ENCODE peak calls at places on chromosomes 16 and 17, in six cellular contexts. One of them, this sample, is unnamed. For H3K4me1, the result is how much of the 10 kb centered on the place peaks cover.

GRCh38 chr17:41762841-41763240 is 23.7 kb downstream of the JUP start:
- DNase-seq in heart right ventricle: no peak
- DNase-seq in neuronal stem cell: no peak
- DNase-seq in upper lobe of right lung: no peak
- DNase-seq in left ventricle myocardium inferior: no peak
- DNase-seq in naive thymus-derived CD4-positive, alpha-beta T cell: no peak
- DNase-seq in this sample: no peak

GRCh38 chr17:30808785-30809286 is 15.7 kb downstream of the CRLF3 start:
- DNase-seq in heart right ventricle: no peak
- DNase-seq in neuronal stem cell: no peak
- DNase-seq in upper lobe of right lung: no peak
- DNase-seq in left ventricle myocardium inferior: no peak
- DNase-seq in naive thymus-derived CD4-positive, alpha-beta T cell: peak
- DNase-seq in this sample: peak

GRCh38 chr16:20359997-20360396 is 7.5 kb upstream of the UMOD start:
- DNase-seq in heart right ventricle: no peak
- DNase-seq in neuronal stem cell: peak
- DNase-seq in upper lobe of right lung: no peak
- DNase-seq in left ventricle myocardium inferior: no peak
- DNase-seq in naive thymus-derived CD4-positive, alpha-beta T cell: no peak
- DNase-seq in this sample: no peak

GRCh38 chr17:76079577-76080206 is 710 bp downstream of the ZACN start:
- DNase-seq in heart right ventricle: no peak
- DNase-seq in neuronal stem cell: no peak
- DNase-seq in upper lobe of right lung: peak
- DNase-seq in left ventricle myocardium inferior: no peak
- DNase-seq in naive thymus-derived CD4-positive, alpha-beta T cell: no peak
- DNase-seq in this sample: no peak

GRCh38 chr17:47316316-47316715 is 7.4 kb upstream of the EFCAB13 start:
- DNase-seq in heart right ventricle: no peak
- DNase-seq in neuronal stem cell: no peak
- DNase-seq in upper lobe of right lung: no peak
- DNase-seq in left ventricle myocardium inferior: no peak
- DNase-seq in naive thymus-derived CD4-positive, alpha-beta T cell: no peak
- DNase-seq in this sample: no peak

GRCh38 chr17:2174471-2175293 is 119.8 kb downstream of the HIC1 start:
- DNase-seq in heart right ventricle: peak
- DNase-seq in neuronal stem cell: no peak
- DNase-seq in upper lobe of right lung: peak
- DNase-seq in left ventricle myocardium inferior: peak
- DNase-seq in naive thymus-derived CD4-positive, alpha-beta T cell: no peak
- DNase-seq in this sample: peak

GRCh38 chr17:20997711-20998570 is 44.9 kb downstream of the USP22 start:
- DNase-seq in heart right ventricle: no peak
- DNase-seq in neuronal stem cell: no peak
- DNase-seq in upper lobe of right lung: peak
- DNase-seq in left ventricle myocardium inferior: no peak
- DNase-seq in naive thymus-derived CD4-positive, alpha-beta T cell: no peak
- DNase-seq in this sample: peak

GRCh38 chr17:19454074-19454473 is 43.0 kb downstream of the RNF112 start:
- DNase-seq in heart right ventricle: no peak
- DNase-seq in neuronal stem cell: no peak
- DNase-seq in upper lobe of right lung: no peak
- DNase-seq in left ventricle myocardium inferior: no peak
- DNase-seq in naive thymus-derived CD4-positive, alpha-beta T cell: no peak
- DNase-seq in this sample: no peak

GRCh38 chr16:31466381-31466841 is 5.5 kb upstream of the TGFB1I1 start:
- DNase-seq in heart right ventricle: no peak
- DNase-seq in neuronal stem cell: no peak
- DNase-seq in upper lobe of right lung: no peak
- DNase-seq in left ventricle myocardium inferior: no peak
- DNase-seq in naive thymus-derived CD4-positive, alpha-beta T cell: no peak
- DNase-seq in this sample: peak

GRCh38 chr16:87762071-87762571 is 3.7 kb downstream of the KLHDC4 start:
- DNase-seq in heart right ventricle: no peak
- DNase-seq in neuronal stem cell: no peak
- DNase-seq in upper lobe of right lung: no peak
- DNase-seq in left ventricle myocardium inferior: no peak
- DNase-seq in naive thymus-derived CD4-positive, alpha-beta T cell: no peak
- DNase-seq in this sample: no peak

GRCh38 chr17:78728495-78728894 is 53.6 kb downstream of the CYTH1 start:
- DNase-seq in heart right ventricle: no peak
- DNase-seq in neuronal stem cell: no peak
- DNase-seq in upper lobe of right lung: no peak
- DNase-seq in left ventricle myocardium inferior: no peak
- DNase-seq in naive thymus-derived CD4-positive, alpha-beta T cell: no peak
- DNase-seq in this sample: no peak

GRCh38 chr17:78727476-78728229 is 54.4 kb downstream of the CYTH1 start:
- DNase-seq in heart right ventricle: no peak
- DNase-seq in neuronal stem cell: no peak
- DNase-seq in upper lobe of right lung: no peak
- DNase-seq in left ventricle myocardium inferior: no peak
- DNase-seq in naive thymus-derived CD4-positive, alpha-beta T cell: no peak
- DNase-seq in this sample: no peak

GRCh38 chr17:78731904-78732303 is 50.2 kb downstream of the CYTH1 start:
- DNase-seq in heart right ventricle: no peak
- DNase-seq in neuronal stem cell: no peak
- DNase-seq in upper lobe of right lung: no peak
- DNase-seq in left ventricle myocardium inferior: no peak
- DNase-seq in naive thymus-derived CD4-positive, alpha-beta T cell: no peak
- DNase-seq in this sample: no peak

GRCh38 chr17:78727057-78727456 is 55.0 kb downstream of the CYTH1 start:
- DNase-seq in heart right ventricle: no peak
- DNase-seq in neuronal stem cell: no peak
- DNase-seq in upper lobe of right lung: no peak
- DNase-seq in left ventricle myocardium inferior: no peak
- DNase-seq in naive thymus-derived CD4-positive, alpha-beta T cell: no peak
- DNase-seq in this sample: no peak

GRCh38 chr17:78729636-78730035 is 52.4 kb downstream of the CYTH1 start:
- DNase-seq in heart right ventricle: no peak
- DNase-seq in neuronal stem cell: no peak
- DNase-seq in upper lobe of right lung: no peak
- DNase-seq in left ventricle myocardium inferior: no peak
- DNase-seq in naive thymus-derived CD4-positive, alpha-beta T cell: no peak
- DNase-seq in this sample: no peak
- H3K4me1 ChIP-seq in heart right ventricle: under half
- H3K4me1 ChIP-seq in neuronal stem cell: under half
- H3K4me1 ChIP-seq in upper lobe of right lung: under half
- H3K4me1 ChIP-seq in left ventricle myocardium inferior: half or more
- H3K4me1 ChIP-seq in naive thymus-derived CD4-positive, alpha-beta T cell: half or more
- H3K4me1 ChIP-seq in this sample: under half

DNA sequence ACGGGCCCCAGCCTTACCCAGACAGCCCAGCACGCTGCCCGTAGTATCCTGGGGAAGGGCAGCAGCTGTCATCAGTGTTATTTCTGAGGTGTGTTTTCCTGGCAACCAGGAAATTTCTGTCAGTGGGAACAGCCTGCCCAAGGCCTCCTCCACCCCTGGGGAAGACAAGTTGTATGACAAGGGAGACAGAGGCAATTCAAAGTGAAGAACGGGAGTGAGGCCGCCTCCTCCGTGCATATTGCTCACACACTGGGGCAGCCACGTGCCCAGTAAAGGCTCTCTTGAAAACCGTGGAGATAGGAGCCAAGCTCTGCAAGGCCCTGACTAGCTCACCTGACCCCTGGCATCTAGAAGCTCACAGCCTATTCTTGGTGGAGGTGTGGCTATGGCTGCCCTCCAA is 57.6 kb downstream of the RAI1 start:
- DNase-seq in heart right ventricle: peak
- DNase-seq in neuronal stem cell: no peak
- DNase-seq in upper lobe of right lung: no peak
- DNase-seq in left ventricle myocardium inferior: no peak
- DNase-seq in naive thymus-derived CD4-positive, alpha-beta T cell: no peak
- DNase-seq in this sample: no peak
- H3K4me1 ChIP-seq in heart right ventricle: half or more
- H3K4me1 ChIP-seq in neuronal stem cell: under half
- H3K4me1 ChIP-seq in upper lobe of right lung: under half
- H3K4me1 ChIP-seq in left ventricle myocardium inferior: half or more
- H3K4me1 ChIP-seq in naive thymus-derived CD4-positive, alpha-beta T cell: under half
- H3K4me1 ChIP-seq in this sample: under half

GRCh38 chr16:14307623-14308356 is 236.7 kb downstream of the MRTFB start:
- DNase-seq in heart right ventricle: peak
- DNase-seq in neuronal stem cell: no peak
- DNase-seq in upper lobe of right lung: no peak
- DNase-seq in left ventricle myocardium inferior: peak
- DNase-seq in naive thymus-derived CD4-positive, alpha-beta T cell: no peak
- DNase-seq in this sample: no peak
- H3K4me1 ChIP-seq in heart right ventricle: under half
- H3K4me1 ChIP-seq in neuronal stem cell: under half
- H3K4me1 ChIP-seq in upper lobe of right lung: under half
- H3K4me1 ChIP-seq in left ventricle myocardium inferior: half or more
- H3K4me1 ChIP-seq in naive thymus-derived CD4-positive, alpha-beta T cell: under half
- H3K4me1 ChIP-seq in this sample: under half

GRCh38 chr16:57127037-57127763 is 34.8 kb downstream of the CPNE2 start:
- DNase-seq in heart right ventricle: no peak
- DNase-seq in neuronal stem cell: no peak
- DNase-seq in upper lobe of right lung: no peak
- DNase-seq in left ventricle myocardium inferior: no peak
- DNase-seq in naive thymus-derived CD4-positive, alpha-beta T cell: no peak
- DNase-seq in this sample: no peak
- H3K4me1 ChIP-seq in heart right ventricle: under half
- H3K4me1 ChIP-seq in neuronal stem cell: under half
- H3K4me1 ChIP-seq in upper lobe of right lung: under half
- H3K4me1 ChIP-seq in left ventricle myocardium inferior: under half
- H3K4me1 ChIP-seq in naive thymus-derived CD4-positive, alpha-beta T cell: half or more
- H3K4me1 ChIP-seq in this sample: under half

GRCh38 chr16:11781773-11782172 is 15.3 kb downstream of the ZC3H7A start:
- DNase-seq in heart right ventricle: no peak
- DNase-seq in neuronal stem cell: no peak
- DNase-seq in upper lobe of right lung: no peak
- DNase-seq in left ventricle myocardium inferior: no peak
- DNase-seq in naive thymus-derived CD4-positive, alpha-beta T cell: no peak
- DNase-seq in this sample: no peak
- H3K4me1 ChIP-seq in heart right ventricle: under half
- H3K4me1 ChIP-seq in neuronal stem cell: under half
- H3K4me1 ChIP-seq in upper lobe of right lung: half or more
- H3K4me1 ChIP-seq in left ventricle myocardium inferior: under half
- H3K4me1 ChIP-seq in naive thymus-derived CD4-positive, alpha-beta T cell: under half
- H3K4me1 ChIP-seq in this sample: under half

GRCh38 chr17:72515291-72516065 is 394.7 kb downstream of the SOX9 start:
- DNase-seq in heart right ventricle: no peak
- DNase-seq in neuronal stem cell: no peak
- DNase-seq in upper lobe of right lung: no peak
- DNase-seq in left ventricle myocardium inferior: no peak
- DNase-seq in naive thymus-derived CD4-positive, alpha-beta T cell: no peak
- DNase-seq in this sample: no peak
- H3K4me1 ChIP-seq in heart right ventricle: under half
- H3K4me1 ChIP-seq in neuronal stem cell: under half
- H3K4me1 ChIP-seq in upper lobe of right lung: under half
- H3K4me1 ChIP-seq in left ventricle myocardium inferior: under half
- H3K4me1 ChIP-seq in naive thymus-derived CD4-positive, alpha-beta T cell: under half
- H3K4me1 ChIP-seq in this sample: under half

DNA sequence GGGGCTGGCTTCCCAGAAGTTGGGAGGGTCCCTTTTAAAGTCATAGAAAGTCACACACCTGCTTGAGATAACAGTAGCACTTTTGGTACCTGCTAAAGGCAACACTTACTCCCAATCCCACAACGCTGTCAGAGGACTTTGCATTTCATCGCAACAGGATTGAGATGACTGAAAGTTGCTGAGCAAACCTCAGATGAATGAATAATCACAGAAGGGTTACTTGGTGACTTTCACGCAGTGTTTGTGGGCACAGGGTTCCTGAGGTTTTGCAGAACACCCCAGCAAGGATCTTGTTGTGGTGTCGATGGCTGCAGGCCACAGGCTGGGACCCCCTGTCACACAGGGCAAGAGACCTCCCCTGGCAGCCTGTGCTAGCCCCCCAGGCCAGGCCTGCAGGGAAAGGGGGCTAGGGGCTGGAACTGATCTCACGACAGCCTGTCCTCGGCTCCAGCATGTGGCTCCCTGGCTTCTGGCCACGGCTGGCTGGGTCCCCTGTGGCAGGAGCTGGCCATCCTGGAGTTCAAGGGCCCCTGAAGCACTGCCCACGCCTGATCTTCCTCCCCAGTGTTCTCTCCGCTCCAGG is 79.4 kb upstream of the CBX4 start:
- DNase-seq in heart right ventricle: no peak
- DNase-seq in neuronal stem cell: no peak
- DNase-seq in upper lobe of right lung: no peak
- DNase-seq in left ventricle myocardium inferior: no peak
- DNase-seq in naive thymus-derived CD4-positive, alpha-beta T cell: no peak
- DNase-seq in this sample: no peak
- H3K4me1 ChIP-seq in heart right ventricle: under half
- H3K4me1 ChIP-seq in neuronal stem cell: under half
- H3K4me1 ChIP-seq in upper lobe of right lung: under half
- H3K4me1 ChIP-seq in left ventricle myocardium inferior: under half
- H3K4me1 ChIP-seq in naive thymus-derived CD4-positive, alpha-beta T cell: under half
- H3K4me1 ChIP-seq in this sample: under half

GRCh38 chr17:59002848-59003247 is 103.8 kb downstream of the TRIM37 start:
- DNase-seq in heart right ventricle: no peak
- DNase-seq in neuronal stem cell: no peak
- DNase-seq in upper lobe of right lung: no peak
- DNase-seq in left ventricle myocardium inferior: no peak
- DNase-seq in naive thymus-derived CD4-positive, alpha-beta T cell: no peak
- DNase-seq in this sample: no peak
- H3K4me1 ChIP-seq in heart right ventricle: under half
- H3K4me1 ChIP-seq in neuronal stem cell: under half
- H3K4me1 ChIP-seq in upper lobe of right lung: under half
- H3K4me1 ChIP-seq in left ventricle myocardium inferior: under half
- H3K4me1 ChIP-seq in naive thymus-derived CD4-positive, alpha-beta T cell: under half
- H3K4me1 ChIP-seq in this sample: under half

DNA sequence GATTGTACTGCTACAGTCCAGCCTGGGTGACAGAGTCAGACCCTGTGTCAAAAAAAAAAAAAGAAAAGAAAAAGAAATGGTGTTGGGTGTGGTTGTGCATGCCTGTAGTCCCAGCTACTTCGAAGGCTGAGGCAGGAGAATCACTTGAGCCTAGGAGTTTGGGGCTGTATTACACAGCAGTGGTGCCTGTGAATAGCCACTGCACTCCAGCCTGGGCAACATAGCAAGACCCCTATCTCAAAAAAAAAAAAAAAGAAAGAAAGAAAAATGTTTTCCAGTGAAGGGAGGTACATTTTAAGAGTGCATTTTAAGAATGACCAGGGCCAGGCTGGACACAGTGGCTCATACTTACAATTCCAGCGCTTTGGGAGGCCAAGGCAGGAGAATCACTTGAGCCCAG is 6.3 kb downstream of the ARL2BP start:
- DNase-seq in heart right ventricle: no peak
- DNase-seq in neuronal stem cell: no peak
- DNase-seq in upper lobe of right lung: no peak
- DNase-seq in left ventricle myocardium inferior: no peak
- DNase-seq in naive thymus-derived CD4-positive, alpha-beta T cell: no peak
- DNase-seq in this sample: no peak
- H3K4me1 ChIP-seq in heart right ventricle: under half
- H3K4me1 ChIP-seq in neuronal stem cell: under half
- H3K4me1 ChIP-seq in upper lobe of right lung: under half
- H3K4me1 ChIP-seq in left ventricle myocardium inferior: under half
- H3K4me1 ChIP-seq in naive thymus-derived CD4-positive, alpha-beta T cell: under half
- H3K4me1 ChIP-seq in this sample: under half

This sample was measured in sigmoid colon.